ENCODE peak calls at places on chromosomes 5 and 9, in nine cellular contexts. One of them, this sample, is unnamed.

GRCh38 chr5:68534131-68534940 is 318.8 kb downstream of the PIK3R1 start:
- DNase-seq in sigmoid colon: no peak
- DNase-seq in mesothelial cell of epicardium: no peak
- DNase-seq in uterus: no peak
- DNase-seq in GM10248: no peak
- DNase-seq in cardiac fibroblast: peak
- DNase-seq in astrocyte of the spinal cord: peak
- DNase-seq in AG09319: no peak
- DNase-seq in fibroblast of villous mesenchyme: no peak
- DNase-seq in this sample: peak

GRCh38 chr5:16805478-16805877 is 130.6 kb downstream of the MYO10 start:
- DNase-seq in AG09319: peak
- DNase-seq in cardiac fibroblast: no peak
- DNase-seq in fibroblast of villous mesenchyme: peak
- DNase-seq in sigmoid colon: no peak
- DNase-seq in uterus: no peak
- DNase-seq in astrocyte of the spinal cord: no peak
- DNase-seq in GM10248: no peak
- DNase-seq in mesothelial cell of epicardium: no peak
- DNase-seq in this sample: no peak

GRCh38 chr9:69317081-69317480 is 7.9 kb upstream of the ENTREP1 start:
- DNase-seq in GM10248: no peak
- DNase-seq in astrocyte of the spinal cord: peak
- DNase-seq in fibroblast of villous mesenchyme: no peak
- DNase-seq in AG09319: no peak
- DNase-seq in sigmoid colon: no peak
- DNase-seq in uterus: no peak
- DNase-seq in mesothelial cell of epicardium: no peak
- DNase-seq in cardiac fibroblast: no peak
- DNase-seq in this sample: no peak

GRCh38 chr5:41772785-41773442 is 97.3 kb downstream of the OXCT1 start:
- DNase-seq in uterus: no peak
- DNase-seq in astrocyte of the spinal cord: no peak
- DNase-seq in GM10248: no peak
- DNase-seq in sigmoid colon: no peak
- DNase-seq in mesothelial cell of epicardium: no peak
- DNase-seq in cardiac fibroblast: no peak
- DNase-seq in fibroblast of villous mesenchyme: peak
- DNase-seq in AG09319: no peak
- DNase-seq in this sample: no peak

GRCh38 chr9:33140406-33141360 is 26.5 kb downstream of the B4GALT1 start:
- DNase-seq in GM10248: no peak
- DNase-seq in cardiac fibroblast: peak
- DNase-seq in AG09319: no peak
- DNase-seq in fibroblast of villous mesenchyme: peak
- DNase-seq in mesothelial cell of epicardium: no peak
- DNase-seq in uterus: no peak
- DNase-seq in astrocyte of the spinal cord: no peak
- DNase-seq in sigmoid colon: peak
- DNase-seq in this sample: no peak

GRCh38 chr5:80238078-80238477 is 17.8 kb downstream of the SERINC5 start:
- DNase-seq in GM10248: no peak
- DNase-seq in cardiac fibroblast: no peak
- DNase-seq in fibroblast of villous mesenchyme: no peak
- DNase-seq in astrocyte of the spinal cord: no peak
- DNase-seq in uterus: no peak
- DNase-seq in mesothelial cell of epicardium: no peak
- DNase-seq in AG09319: no peak
- DNase-seq in sigmoid colon: no peak
- DNase-seq in this sample: no peak

GRCh38 chr9:92482336-92482735 is at the start of gene ASPN:
- DNase-seq in AG09319: peak
- DNase-seq in sigmoid colon: no peak
- DNase-seq in uterus: no peak
- DNase-seq in fibroblast of villous mesenchyme: peak
- DNase-seq in mesothelial cell of epicardium: no peak
- DNase-seq in cardiac fibroblast: peak
- DNase-seq in GM10248: no peak
- DNase-seq in astrocyte of the spinal cord: peak
- DNase-seq in this sample: no peak

GRCh38 chr5:32916648-32917047 is 205.5 kb downstream of the NPR3 start:
- DNase-seq in GM10248: no peak
- DNase-seq in mesothelial cell of epicardium: no peak
- DNase-seq in fibroblast of villous mesenchyme: peak
- DNase-seq in uterus: no peak
- DNase-seq in cardiac fibroblast: peak
- DNase-seq in AG09319: peak
- DNase-seq in sigmoid colon: no peak
- DNase-seq in astrocyte of the spinal cord: peak
- DNase-seq in this sample: no peak

GRCh38 chr9:88013607-88014006 is 39.3 kb upstream of the CDK20 start:
- DNase-seq in mesothelial cell of epicardium: no peak
- DNase-seq in uterus: no peak
- DNase-seq in AG09319: no peak
- DNase-seq in astrocyte of the spinal cord: no peak
- DNase-seq in cardiac fibroblast: no peak
- DNase-seq in fibroblast of villous mesenchyme: no peak
- DNase-seq in sigmoid colon: no peak
- DNase-seq in GM10248: no peak
- DNase-seq in this sample: no peak

GRCh38 chr9:88013051-88013450 is 38.7 kb upstream of the CDK20 start:
- DNase-seq in cardiac fibroblast: no peak
- DNase-seq in mesothelial cell of epicardium: no peak
- DNase-seq in astrocyte of the spinal cord: no peak
- DNase-seq in sigmoid colon: no peak
- DNase-seq in GM10248: no peak
- DNase-seq in AG09319: no peak
- DNase-seq in fibroblast of villous mesenchyme: no peak
- DNase-seq in uterus: no peak
- DNase-seq in this sample: no peak

GRCh38 chr9:88007291-88007650 is 32.9 kb upstream of the CDK20 start:
- DNase-seq in GM10248: peak
- DNase-seq in uterus: no peak
- DNase-seq in AG09319: no peak
- DNase-seq in astrocyte of the spinal cord: peak
- DNase-seq in sigmoid colon: no peak
- DNase-seq in cardiac fibroblast: no peak
- DNase-seq in fibroblast of villous mesenchyme: no peak
- DNase-seq in mesothelial cell of epicardium: no peak
- DNase-seq in this sample: no peak

GRCh38 chr9:88006511-88007290 is 32.4 kb upstream of the CDK20 start:
- DNase-seq in AG09319: no peak
- DNase-seq in uterus: no peak
- DNase-seq in fibroblast of villous mesenchyme: no peak
- DNase-seq in GM10248: no peak
- DNase-seq in cardiac fibroblast: no peak
- DNase-seq in astrocyte of the spinal cord: no peak
- DNase-seq in sigmoid colon: no peak
- DNase-seq in mesothelial cell of epicardium: no peak
- DNase-seq in this sample: no peak

DNA sequence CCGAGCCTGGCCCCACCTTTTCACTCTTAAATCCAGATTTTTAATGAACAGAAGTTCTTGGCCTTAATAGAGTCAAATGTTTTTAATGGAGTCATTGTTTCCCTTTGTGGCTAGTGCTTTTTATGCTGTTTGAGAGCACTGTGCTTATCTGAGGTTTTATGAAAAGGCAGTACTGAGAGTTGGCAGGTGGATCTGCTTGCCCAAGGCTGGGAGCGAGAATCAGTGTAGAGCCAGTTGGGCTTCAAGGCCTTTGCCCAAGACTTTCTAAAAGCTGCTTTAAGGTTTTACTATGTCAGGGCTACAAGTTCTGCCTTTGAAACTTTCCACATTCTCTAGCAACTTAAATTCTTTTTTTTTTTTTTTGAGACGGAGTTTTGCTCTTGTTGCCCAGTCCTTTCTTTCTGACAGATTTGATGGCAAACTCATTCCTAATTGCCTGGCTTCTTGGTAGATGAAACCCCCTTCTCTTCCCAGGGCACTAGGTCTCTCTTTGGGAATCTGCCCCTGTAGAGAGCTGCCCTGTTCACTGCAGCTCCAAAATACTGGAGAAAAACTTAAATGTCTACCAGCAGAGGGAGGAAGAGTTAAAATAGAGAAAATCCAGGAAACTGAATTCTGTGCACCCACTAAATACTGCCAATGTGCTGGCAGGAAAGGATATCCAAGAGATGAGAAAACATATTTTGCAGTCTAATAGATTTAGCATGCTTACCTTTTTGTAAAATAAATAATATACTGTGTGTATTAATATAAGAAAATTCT is 36.9 kb upstream of the CDK20 start:
- DNase-seq in astrocyte of the spinal cord: no peak
- DNase-seq in cardiac fibroblast: peak
- DNase-seq in mesothelial cell of epicardium: no peak
- DNase-seq in GM10248: no peak
- DNase-seq in uterus: no peak
- DNase-seq in fibroblast of villous mesenchyme: peak
- DNase-seq in AG09319: no peak
- DNase-seq in sigmoid colon: no peak
- DNase-seq in this sample: no peak
- TF ChIP-seq CTCF in astrocyte of the spinal cord: peak
- TF ChIP-seq CTCF in cardiac fibroblast: no peak
- TF ChIP-seq CTCF in mesothelial cell of epicardium: no peak
- TF ChIP-seq CTCF in GM10248: no peak
- TF ChIP-seq CTCF in uterus: no peak
- TF ChIP-seq CTCF in fibroblast of villous mesenchyme: peak
- TF ChIP-seq CTCF in AG09319: peak
- TF ChIP-seq CTCF in sigmoid colon: no peak
- TF ChIP-seq CTCF in this sample: peak

DNA sequence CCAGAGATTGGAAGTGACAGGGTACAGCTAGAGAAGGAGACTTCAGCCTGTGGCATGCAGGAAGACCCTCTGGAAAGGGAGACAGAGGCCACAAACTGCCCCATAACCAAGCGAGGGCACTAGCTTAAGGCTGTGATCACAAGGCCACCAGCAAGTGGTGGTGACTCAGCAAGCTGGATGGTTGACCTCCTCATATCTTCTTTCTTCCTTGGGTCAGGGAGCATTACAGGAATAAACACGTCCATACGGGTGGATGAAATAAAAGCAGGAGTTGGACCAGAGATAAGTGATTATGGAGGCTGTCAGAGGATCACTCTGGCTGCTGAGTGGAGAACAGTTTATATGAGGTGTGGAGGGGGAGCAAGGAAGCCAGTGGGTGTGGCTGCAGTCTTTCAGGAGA is 234.6 kb upstream of the TAS2R1 start:
- DNase-seq in AG09319: no peak
- DNase-seq in fibroblast of villous mesenchyme: no peak
- DNase-seq in sigmoid colon: no peak
- DNase-seq in mesothelial cell of epicardium: no peak
- DNase-seq in cardiac fibroblast: no peak
- DNase-seq in astrocyte of the spinal cord: no peak
- DNase-seq in uterus: no peak
- DNase-seq in GM10248: no peak
- DNase-seq in this sample: no peak
- TF ChIP-seq CTCF in AG09319: no peak
- TF ChIP-seq CTCF in fibroblast of villous mesenchyme: no peak
- TF ChIP-seq CTCF in sigmoid colon: no peak
- TF ChIP-seq CTCF in mesothelial cell of epicardium: no peak
- TF ChIP-seq CTCF in cardiac fibroblast: no peak
- TF ChIP-seq CTCF in astrocyte of the spinal cord: no peak
- TF ChIP-seq CTCF in uterus: no peak
- TF ChIP-seq CTCF in GM10248: no peak
- TF ChIP-seq CTCF in this sample: no peak

GRCh38 chr5:88884435-88884877 is 1.5 kb upstream of the MEF2C start:
- DNase-seq in sigmoid colon: no peak
- DNase-seq in cardiac fibroblast: peak
- DNase-seq in AG09319: no peak
- DNase-seq in GM10248: no peak
- DNase-seq in mesothelial cell of epicardium: no peak
- DNase-seq in fibroblast of villous mesenchyme: no peak
- DNase-seq in uterus: no peak
- DNase-seq in astrocyte of the spinal cord: no peak
- DNase-seq in this sample: no peak

GRCh38 chr5:88883059-88883565 is at the start of gene MEF2C:
- DNase-seq in uterus: peak
- DNase-seq in cardiac fibroblast: peak
- DNase-seq in astrocyte of the spinal cord: peak
- DNase-seq in fibroblast of villous mesenchyme: peak
- DNase-seq in GM10248: peak
- DNase-seq in mesothelial cell of epicardium: no peak
- DNase-seq in AG09319: peak
- DNase-seq in sigmoid colon: peak
- DNase-seq in this sample: peak

GRCh38 chr5:88885043-88885442 is 2.1 kb upstream of the MEF2C start:
- DNase-seq in mesothelial cell of epicardium: no peak
- DNase-seq in sigmoid colon: no peak
- DNase-seq in cardiac fibroblast: no peak
- DNase-seq in GM10248: no peak
- DNase-seq in fibroblast of villous mesenchyme: no peak
- DNase-seq in astrocyte of the spinal cord: no peak
- DNase-seq in AG09319: no peak
- DNase-seq in uterus: no peak
- DNase-seq in this sample: no peak

GRCh38 chr5:88882321-88883038 is 504 bp downstream of the MEF2C start:
- DNase-seq in sigmoid colon: no peak
- DNase-seq in AG09319: no peak
- DNase-seq in cardiac fibroblast: peak
- DNase-seq in uterus: no peak
- DNase-seq in astrocyte of the spinal cord: peak
- DNase-seq in mesothelial cell of epicardium: no peak
- DNase-seq in fibroblast of villous mesenchyme: peak
- DNase-seq in GM10248: no peak
- DNase-seq in this sample: no peak

DNA sequence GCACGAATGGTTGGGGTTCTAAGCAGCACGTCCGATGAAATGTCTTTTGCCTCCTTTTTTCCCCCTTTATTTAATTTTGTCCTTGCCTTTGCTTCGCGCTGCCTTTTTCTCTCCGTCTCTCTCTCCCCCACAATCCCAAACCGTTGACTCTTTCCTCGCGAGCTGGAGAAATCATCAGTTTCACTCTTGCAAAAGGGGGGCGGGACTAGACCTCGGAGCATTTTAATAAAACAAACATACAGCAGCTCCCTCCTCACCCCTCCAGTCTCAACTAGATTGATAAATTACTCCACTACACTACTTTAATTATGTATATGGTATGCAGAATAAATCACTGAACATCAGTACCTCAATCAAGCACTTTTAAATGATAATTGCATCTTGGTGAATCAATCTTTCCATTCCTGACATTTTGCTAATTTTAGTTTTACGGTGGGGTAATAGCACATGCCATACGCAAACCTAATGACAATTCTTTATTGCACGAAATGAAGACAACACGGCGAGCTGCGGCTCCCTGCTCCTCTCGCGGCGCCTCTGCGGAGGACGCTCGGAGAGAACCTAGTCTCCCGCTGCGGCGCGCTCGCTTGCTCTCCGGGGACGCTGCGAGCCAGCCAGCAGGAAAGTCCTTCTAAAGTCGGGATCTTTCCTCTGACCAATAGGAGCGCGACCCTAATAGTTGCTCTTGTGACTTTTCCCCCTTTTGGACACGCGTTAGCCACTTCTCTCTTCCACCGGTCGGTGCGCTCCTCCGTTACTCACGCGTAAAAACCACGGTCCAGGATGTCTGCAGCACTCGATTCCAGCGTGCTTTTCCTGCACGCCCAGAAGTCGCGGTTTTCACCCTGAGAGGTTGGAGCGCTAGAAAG is 816 bp upstream of the MEF2C start:
- DNase-seq in cardiac fibroblast: peak
- DNase-seq in mesothelial cell of epicardium: peak
- DNase-seq in uterus: peak
- DNase-seq in fibroblast of villous mesenchyme: peak
- DNase-seq in sigmoid colon: peak
- DNase-seq in astrocyte of the spinal cord: peak
- DNase-seq in GM10248: peak
- DNase-seq in AG09319: peak
- DNase-seq in this sample: peak
- TF ChIP-seq CTCF in cardiac fibroblast: no peak
- TF ChIP-seq CTCF in mesothelial cell of epicardium: no peak
- TF ChIP-seq CTCF in uterus: no peak
- TF ChIP-seq CTCF in fibroblast of villous mesenchyme: peak
- TF ChIP-seq CTCF in sigmoid colon: no peak
- TF ChIP-seq CTCF in astrocyte of the spinal cord: no peak
- TF ChIP-seq CTCF in GM10248: no peak
- TF ChIP-seq CTCF in AG09319: peak
- TF ChIP-seq CTCF in this sample: no peak

GRCh38 chr9:103942652-103943051 is 151.5 kb upstream of the SMC2 start:
- DNase-seq in mesothelial cell of epicardium: no peak
- DNase-seq in fibroblast of villous mesenchyme: no peak
- DNase-seq in astrocyte of the spinal cord: no peak
- DNase-seq in sigmoid colon: no peak
- DNase-seq in GM10248: no peak
- DNase-seq in uterus: no peak
- DNase-seq in cardiac fibroblast: no peak
- DNase-seq in AG09319: no peak
- DNase-seq in this sample: no peak
- TF ChIP-seq CTCF in mesothelial cell of epicardium: no peak
- TF ChIP-seq CTCF in fibroblast of villous mesenchyme: no peak
- TF ChIP-seq CTCF in astrocyte of the spinal cord: no peak
- TF ChIP-seq CTCF in sigmoid colon: no peak
- TF ChIP-seq CTCF in GM10248: no peak
- TF ChIP-seq CTCF in uterus: no peak
- TF ChIP-seq CTCF in cardiac fibroblast: no peak
- TF ChIP-seq CTCF in AG09319: no peak
- TF ChIP-seq CTCF in this sample: no peak